ENCODE peak calls at places on chromosomes 5 and 9, in five cellular contexts. Y is Panc1, U is lung, R is adrenal gland, D is right cardiac atrium. M is an unnamed sample.

GRCh38 chr5:177412603-177413233 is 3.4 kb upstream of the F12 start:
- DNase-seq in D (no peak), Y (no peak), U (no peak), R (no peak), M (no peak)

GRCh38 chr5:132180134-132180745 is 47.4 kb downstream of the P4HA2 start:
- DNase-seq in Y (peak; percentile 35), D (no peak), R (no peak), U (no peak), M (peak; percentile 66)

GRCh38 chr9:92663951-92664350 is 6.0 kb downstream of the IPPK start:
- DNase-seq in R (no peak), Y (no peak), U (no peak), D (no peak), M (no peak)

GRCh38 chr9:2424564-2425153 is 196.9 kb upstream of the VLDLR start:
- DNase-seq in Y (no peak), R (peak; percentile 70), U (no peak), D (peak; percentile 57), M (no peak)

GRCh38 chr5:10484774-10485141 is 43.1 kb downstream of the ROPN1L start:
- DNase-seq in U (no peak), D (no peak), Y (no peak), R (no peak), M (no peak)

GRCh38 chr9:88322906-88323566 is 65.2 kb upstream of the SPIN1 start:
- DNase-seq in R (no peak), U (no peak), Y (no peak), D (no peak), M (no peak)

GRCh38 chr9:88983865-88984542 is 7.3 kb upstream of the S1PR3 start:
- DNase-seq in D (no peak), U (no peak), R (no peak), Y (no peak), M (no peak)

GRCh38 chr9:31445357-31445756 is 939.1 kb upstream of the ACO1 start:
- DNase-seq in D (no peak), R (no peak), U (no peak), Y (no peak), M (no peak)

GRCh38 chr9:130319300-130319699 is 53.7 kb downstream of the HMCN2 start:
- DNase-seq in U (no peak), Y (no peak), R (no peak), D (peak; percentile 46), M (no peak)

GRCh38 chr5:154652746-154653417 is 102.3 kb upstream of the LARP1 start:
- DNase-seq in R (no peak), Y (no peak), U (no peak), D (no peak), M (no peak)

GRCh38 chr5:118931564-118931963 is 56.8 kb downstream of the DTWD2 start:
- DNase-seq in R (no peak), Y (no peak), U (no peak), D (no peak), M (no peak)

GRCh38 chr9:137827908-137828526 is 49.6 kb upstream of the CACNA1B start:
- DNase-seq in D (no peak), Y (no peak), U (no peak), R (no peak), M (no peak)

GRCh38 chr5:89041249-89041808 is 158.3 kb upstream of the MEF2C start:
- DNase-seq in U (no peak), Y (no peak), D (no peak), R (no peak), M (no peak)

GRCh38 chr5:176716320-176716719 is 69.0 kb downstream of the TSPAN17 start:
- DNase-seq in Y (no peak), R (peak; percentile 91), U (no peak), D (no peak), M (no peak)

GRCh38 chr9:22112870-22113846 is 104.1 kb upstream of the CDKN2B start:
- DNase-seq in Y (no peak), R (no peak), U (no peak), D (no peak), M (no peak)

GRCh38 chr5:35058395-35058794 is 10.6 kb upstream of the AGXT2 start:
- DNase-seq in R (no peak), D (no peak), Y (no peak), U (no peak), M (no peak)

GRCh38 chr5:3993856-3994473 is 398.3 kb downstream of the IRX1 start:
- DNase-seq in D (peak; percentile 84), U (no peak), Y (no peak), R (no peak), M (no peak)

GRCh38 chr5:10630126-10630525 is 66.3 kb downstream of the ANKRD33B start:
- DNase-seq in U (no peak), Y (no peak), R (no peak), D (no peak), M (no peak)

GRCh38 chr5:88785396-88786216 is 97.4 kb downstream of the MEF2C start:
- DNase-seq in U (peak; percentile 56), R (peak; percentile 78), D (no peak), Y (peak; percentile 75), M (peak; percentile 70)

GRCh38 chr9:77585335-77585786 is 62.8 kb downstream of the GNA14 start:
- DNase-seq in R (no peak), D (no peak), U (no peak), Y (no peak), M (no peak)

GRCh38 chr9:93951655-93952118 is 3.5 kb downstream of the BARX1 start:
- DNase-seq in D (no peak), U (no peak), R (no peak), Y (no peak), M (no peak)

GRCh38 chr5:124193371-124193789 is 553.1 kb downstream of the ZNF608 start:
- DNase-seq in D (no peak), R (peak; percentile 70), U (no peak), Y (no peak), M (no peak)

GRCh38 chr5:164672931-164673694 is 1167.7 kb downstream of the MAT2B start:
- DNase-seq in U (no peak), Y (no peak), D (no peak), R (no peak), M (no peak)

GRCh38 chr9:8268881-8269280 is 469.3 kb upstream of the DMAC1 start:
- DNase-seq in Y (no peak), R (no peak), U (no peak), D (no peak), M (no peak)

GRCh38 chr5:151646334-151646733 is 40.4 kb downstream of the SPARC start:
- DNase-seq in Y (no peak), U (no peak), D (no peak), R (no peak), M (no peak)

GRCh38 chr5:139369181-139369580 is 13.9 kb downstream of the SLC23A1 start:
- DNase-seq in U (no peak), R (no peak), D (no peak), Y (no peak), M (no peak)

GRCh38 chr5:37375091-37375490 is 4.0 kb upstream of the WDR70 start:
- DNase-seq in R (peak; percentile 11), D (no peak), U (no peak), Y (no peak), M (no peak)

GRCh38 chr5:139147743-139148079 is 50.5 kb downstream of the SIL1 start:
- DNase-seq in R (peak; percentile 88), Y (no peak), U (peak; percentile 59), D (peak; percentile 87), M (no peak)

GRCh38 chr5:180909782-180910181 is 10.8 kb downstream of the BTNL8 start:
- DNase-seq in R (no peak), U (no peak), D (no peak), Y (no peak), M (no peak)

GRCh38 chr5:5497132-5497748 is 74.8 kb downstream of the ICE1 start:
- DNase-seq in R (peak; percentile 88), Y (peak; percentile 30), D (peak; percentile 72), U (peak; percentile 48), M (peak; percentile 62)

GRCh38 chr9:87441251-87441650 is 56.4 kb upstream of the DAPK1 start:
- DNase-seq in U (no peak), R (no peak), Y (no peak), D (no peak), M (no peak)

GRCh38 chr9:71692337-71692736 is 76.0 kb downstream of the CEMIP2 start:
- DNase-seq in U (no peak), Y (no peak), R (no peak), D (no peak), M (no peak)

GRCh38 chr9:16030513-16031185 is 477.8 kb downstream of the CCDC171 start:
- DNase-seq in U (no peak), R (no peak), D (no peak), Y (peak; percentile 10), M (no peak)

GRCh38 chr5:57683036-57683600 is 200.5 kb upstream of the ACTBL2 start:
- DNase-seq in R (no peak), Y (no peak), D (no peak), U (no peak), M (no peak)

GRCh38 chr5:74549351-74549750 is 91.2 kb downstream of the ENC1 start:
- DNase-seq in R (no peak), D (no peak), U (no peak), Y (no peak), M (no peak)
- H3K4me3 ChIP-seq in R (no peak overlapping the region), D (no peak overlapping the region), U (no peak overlapping the region), Y (no peak overlapping the region), M (no peak overlapping the region)

GRCh38 chr5:174723315-174723978 is 935 bp upstream of the MSX2 start:
- DNase-seq in D (no peak), R (no peak), Y (no peak), U (no peak), M (no peak)

GRCh38 chr5:174724484-174725260 is at the start of gene MSX2:
- DNase-seq in Y (peak; percentile 63), D (peak; percentile 97), R (peak; percentile 85), U (peak; percentile 85), M (peak; percentile 88)

GRCh38 chr5:174722500-174722899 is 1.9 kb upstream of the MSX2 start:
- DNase-seq in U (no peak), D (no peak), Y (no peak), R (no peak), M (no peak)

GRCh38 chr5:174725261-174725990 is 1.0 kb downstream of the MSX2 start:
- DNase-seq in D (no peak), U (no peak), Y (no peak), R (no peak), M (peak; percentile 25)

DNA sequence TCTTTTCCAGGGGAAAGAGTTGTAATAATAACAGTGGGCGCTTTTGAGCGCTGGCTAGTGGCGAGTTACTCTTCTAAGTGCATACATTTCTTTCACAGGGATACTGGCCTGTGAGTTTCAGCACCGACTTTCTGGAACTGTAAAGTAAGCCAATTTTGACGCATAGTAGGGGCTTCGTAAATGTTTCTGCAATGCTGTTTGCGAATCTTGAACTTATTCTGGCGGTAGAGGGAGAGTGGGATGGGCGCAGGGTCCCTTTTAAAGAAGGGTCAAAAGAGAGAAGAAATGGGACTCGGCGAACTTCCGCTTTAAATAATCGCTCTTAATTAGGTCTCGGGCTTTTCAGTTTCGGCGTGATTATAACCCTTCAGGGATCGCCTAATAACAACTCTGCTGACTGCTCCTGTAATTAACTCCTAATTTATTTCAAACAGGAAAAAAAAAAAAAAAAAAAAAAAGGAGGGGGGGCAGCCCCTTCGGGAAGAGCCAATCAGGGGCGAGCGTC is 351 bp upstream of the MSX2 start:
- DNase-seq in U (no peak), R (no peak), D (no peak), Y (no peak), M (peak; percentile 29)
- H3K27me3 ChIP-seq in U (peaks cover 5% of the 10 kb centered on the region), R (peaks cover 71% of the 10 kb centered on the region), D (no peaks in the 10 kb centered on the region), Y (peaks cover 14% of the 10 kb centered on the region), M (no peaks in the 10 kb centered on the region)

GRCh38 chr9:119556129-119556875 is 187.1 kb upstream of the BRINP1 start:
- DNase-seq in D (peak; percentile 91), R (peak; percentile 89), U (peak; percentile 72), Y (peak; percentile 15), M (peak; percentile 43)
- H3K4me3 ChIP-seq in D (peak overlapping the region; percentile 4), R (no peak overlapping the region), U (no peak overlapping the region), Y (no peak overlapping the region), M (no peak overlapping the region)

GRCh38 chr9:110932883-110933282 is 105.4 kb downstream of the LPAR1 start:
- DNase-seq in R (no peak), Y (no peak), D (no peak), U (no peak), M (no peak)
- H3K27me3 ChIP-seq in R (no peaks in the 10 kb centered on the region), Y (no peaks in the 10 kb centered on the region), D (no peaks in the 10 kb centered on the region), U (no peaks in the 10 kb centered on the region), M (no peaks in the 10 kb centered on the region)

M was measured in HAP-1.